ENCODE peak calls at places on chromosomes 3 and 15, in four cellular contexts. I is dorsolateral prefrontal cortex, W is lung, N is B cell. C is an unnamed sample.

GRCh38 chr3:100635273-100635701 is 25.9 kb downstream of the ADGRG7 start:
- DNase-seq in I (no peak), W (no peak), N (no peak), C (no peak)

GRCh38 chr3:150220041-150220440 is 188.1 kb upstream of the TSC22D2 start:
- DNase-seq in I (no peak), W (no peak), N (no peak), C (no peak)

GRCh38 chr3:187361835-187362234 is 6.3 kb upstream of the RTP4 start:
- DNase-seq in I (no peak), W (no peak), N (no peak), C (no peak)

GRCh38 chr3:31361391-31362273 is 171.1 kb upstream of the STT3B start:
- DNase-seq in I (no peak), W (no peak), N (no peak), C (no peak)

GRCh38 chr3:14227866-14228265 is 49.2 kb downstream of the LSM3 start:
- DNase-seq in I (no peak), W (no peak), N (no peak), C (no peak)

GRCh38 chr3:25831578-25831977 is 41.7 kb downstream of the OXSM start:
- DNase-seq in I (no peak), W (no peak), N (no peak), C (no peak)

GRCh38 chr3:45992820-45993219 is 2.8 kb downstream of the FYCO1 start:
- DNase-seq in I (no peak), W (no peak), N (no peak), C (no peak)

GRCh38 chr15:89363770-89364169 is 29.1 kb upstream of the POLG start:
- DNase-seq in I (no peak), W (no peak), N (no peak), C (no peak)

GRCh38 chr15:85527907-85528306 is 147.5 kb downstream of the AKAP13 start:
- DNase-seq in I (no peak), W (no peak), N (no peak), C (no peak)

GRCh38 chr3:62100233-62100989 is 272.9 kb downstream of the FEZF2 start:
- DNase-seq in I (no peak), W (no peak), N (no peak), C (no peak)

GRCh38 chr3:120162400-120162799 is 68.2 kb upstream of the GSK3B start:
- DNase-seq in I (no peak), W (no peak), N (no peak), C (no peak)

GRCh38 chr3:111012388-111013248 is 59.0 kb upstream of the NECTIN3 start:
- DNase-seq in I (no peak), W (no peak), N (no peak), C (no peak)

GRCh38 chr15:76286231-76286879 is 24.9 kb downstream of the ETFA start:
- DNase-seq in I (no peak), W (no peak), N (peak; percentile 49), C (no peak)

GRCh38 chr15:88744548-88745020 is 58.7 kb upstream of the ACAN start:
- DNase-seq in I (no peak), W (no peak), N (no peak), C (no peak)

GRCh38 chr3:197216169-197216860 is 82.1 kb downstream of the DLG1 start:
- DNase-seq in I (no peak), W (no peak), N (no peak), C (no peak)

GRCh38 chr15:30990451-30991300 is 752 bp downstream of the MTMR10 start:
- DNase-seq in I (no peak), W (no peak), N (peak; percentile 42), C (no peak)

GRCh38 chr15:71219646-71220045 is 104.4 kb downstream of the THSD4 start:
- DNase-seq in I (no peak), W (no peak), N (no peak), C (no peak)

GRCh38 chr15:97736748-97737147 is 223.8 kb upstream of the ARRDC4 start:
- DNase-seq in I (no peak), W (no peak), N (no peak), C (no peak)

GRCh38 chr3:16548721-16549120 is 35.2 kb upstream of the RFTN1 start:
- DNase-seq in I (no peak), W (no peak), N (no peak), C (no peak)

GRCh38 chr3:198070871-198071270 is 110.9 kb downstream of the LMLN start:
- DNase-seq in I (no peak), W (no peak), N (no peak), C (no peak)

GRCh38 chr3:107241217-107241616 is 136.0 kb upstream of the CCDC54 start:
- DNase-seq in I (no peak), W (peak; percentile 55), N (peak; percentile 32), C (no peak)

GRCh38 chr15:70328137-70329115 is 230.7 kb upstream of the TLE3 start:
- DNase-seq in I (no peak), W (no peak), N (peak; percentile 47), C (no peak)

GRCh38 chr3:184361532-184361931 is at the start of the genes CLCN2 and POLR2H:
- DNase-seq in I (peak; percentile 59), W (no peak), N (peak; percentile 71), C (peak; percentile 49)

GRCh38 chr15:27059610-27060202 is 88.7 kb downstream of the GABRG3 start:
- DNase-seq in I (no peak), W (peak; percentile 40), N (peak; percentile 39), C (no peak)

GRCh38 chr3:99699841-99700240 is 61.4 kb downstream of the COL8A1 start:
- DNase-seq in I (no peak), W (no peak), N (no peak), C (no peak)

DNA sequence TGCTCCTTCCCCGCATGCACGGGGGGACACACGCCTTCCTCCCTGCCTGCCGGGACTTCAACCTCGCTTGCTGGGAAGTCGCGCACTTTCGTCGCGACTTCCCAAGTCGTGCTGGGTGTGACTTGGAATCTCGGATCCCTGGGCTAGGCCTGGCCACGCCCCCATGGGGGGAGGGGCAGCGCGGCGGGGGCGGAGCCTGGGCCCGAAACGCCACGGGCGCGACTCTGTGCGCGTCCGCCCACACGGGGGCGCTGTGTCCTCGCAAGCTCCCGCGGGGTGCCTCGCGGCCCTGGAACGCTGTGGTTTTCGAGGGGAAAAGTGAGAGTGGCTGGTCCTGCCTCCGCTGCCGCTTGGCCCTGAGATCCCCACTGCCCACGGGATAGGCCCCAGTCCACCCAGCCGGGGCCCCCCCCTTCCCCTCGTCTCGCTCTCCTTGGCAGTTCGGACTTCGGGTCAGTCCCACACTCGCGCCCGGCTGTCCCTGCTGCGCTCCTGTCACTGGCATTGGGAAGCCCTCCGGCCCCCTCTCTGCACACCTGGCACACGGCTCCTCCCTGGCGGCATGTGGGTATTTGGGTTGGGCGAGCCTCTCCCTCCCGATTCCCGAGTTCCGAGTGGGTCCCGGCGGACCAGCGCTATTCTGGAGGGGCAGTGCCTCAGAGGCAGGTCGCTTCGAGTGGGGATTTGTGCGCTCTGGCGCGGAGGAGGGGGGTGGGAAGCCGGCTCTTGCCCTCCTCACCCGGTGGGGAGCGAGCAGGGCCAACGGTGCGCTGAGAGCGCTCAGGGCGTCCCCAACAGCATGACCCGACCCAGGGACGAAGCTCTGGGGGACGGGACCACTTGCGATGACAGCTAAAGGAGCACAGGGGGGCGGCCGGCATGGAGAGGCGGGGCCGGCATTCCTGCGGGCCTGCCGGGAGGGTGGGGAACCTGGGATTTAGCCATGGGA is 23.6 kb downstream of the SEC61A1 start:
- DNase-seq in I (peak; percentile 88), W (peak; percentile 89), N (peak; percentile 91), C (peak; percentile 89)
- TF ChIP-seq CTCF in I (peak; percentile 95), W (peak; percentile 92), N (peak; percentile 97), C (peak; percentile 94)

DNA sequence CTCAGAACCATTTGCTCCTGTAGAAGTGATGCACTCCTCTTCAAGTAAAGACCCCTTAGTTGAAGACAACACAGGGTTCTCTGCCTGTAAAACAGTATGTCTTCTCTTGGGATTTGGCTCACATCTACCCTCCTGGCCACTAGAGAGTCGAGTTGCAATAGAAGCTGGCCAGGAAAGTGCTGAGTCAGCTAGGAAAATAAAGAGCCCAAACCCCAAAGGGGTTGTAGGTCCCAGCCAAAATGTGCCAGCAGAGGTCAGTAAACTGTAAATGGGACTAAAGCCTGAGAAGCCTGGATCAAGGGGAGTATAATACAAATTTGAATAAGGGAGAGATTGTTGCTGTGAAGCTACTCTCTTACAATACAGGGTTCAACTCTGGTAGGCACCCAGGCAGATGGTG is 37.2 kb upstream of the THBS1 start:
- DNase-seq in I (no peak), W (no peak), N (no peak), C (no peak)
- TF ChIP-seq CTCF in I (no peak), W (no peak), N (no peak), C (no peak)

GRCh38 chr3:169295912-169296311 is 367.6 kb downstream of the MECOM start:
- DNase-seq in I (no peak), W (no peak), N (no peak), C (no peak)
- TF ChIP-seq CTCF in I (no peak), W (no peak), N (no peak), C (no peak)

GRCh38 chr3:142129516-142130171 is 19.7 kb downstream of the TFDP2 start:
- DNase-seq in I (no peak), W (no peak), N (no peak), C (no peak)
- TF ChIP-seq CTCF in I (no peak), W (no peak), N (no peak), C (no peak)

C was measured in natural killer cell.